ENCODE peak calls at places on chromosomes 13 and 19, in nine cellular contexts. F is KBM-7; H is effector memory CD4-positive, alpha-beta T cell; D is fibroblast of pulmonary artery; B is amniotic stem cell; I is stimulated activated CD8-positive, alpha-beta memory T cell treated with anti-CD3 and anti-CD28 coated beads, Interleukin-7, amount 100 ng/mL, for 1 hour; A is memory B cell; G is heart left ventricle; Q is T-cell. N is an unnamed sample.

GRCh38 chr13:48645845-48646244 is 7.9 kb upstream of the CYSLTR2 start:
- DNase-seq in F (no peak), H (no peak), D (no peak), B (no peak), I (no peak), A (no peak), G (no peak), Q (no peak), N (no peak)

GRCh38 chr13:42875448-42876269 is 94.3 kb downstream of the FAM216B start:
- DNase-seq in F (no peak), H (no peak), D (peak), B (no peak), I (no peak), A (no peak), G (no peak), Q (no peak), N (no peak)

GRCh38 chr13:50132937-50133276 is 117.7 kb downstream of the KCNRG start:
- DNase-seq in F (no peak), H (no peak), D (no peak), B (no peak), I (no peak), A (no peak), G (no peak), Q (no peak), N (no peak)

GRCh38 chr13:26133286-26133685 is 81.5 kb upstream of the SHISA2 start:
- DNase-seq in F (no peak), H (no peak), D (peak), B (no peak), I (no peak), A (no peak), G (no peak), Q (no peak), N (no peak)

GRCh38 chr13:58955546-58956385 is 1208.0 kb downstream of the DIAPH3 start:
- DNase-seq in F (no peak), H (no peak), D (no peak), B (no peak), I (no peak), A (no peak), G (no peak), Q (no peak), N (no peak)

GRCh38 chr13:102774596-102775375 is 1.2 kb upstream of the TEX30 start:
- DNase-seq in F (peak), H (no peak), D (no peak), B (no peak), I (no peak), A (no peak), G (no peak), Q (no peak), N (no peak)

GRCh38 chr13:80571346-80572307 is 230.7 kb upstream of the SPRY2 start:
- DNase-seq in F (no peak), H (no peak), D (no peak), B (no peak), I (no peak), A (no peak), G (peak), Q (no peak), N (no peak)

GRCh38 chr19:5585461-5586299 is 17.9 kb upstream of the TINCR start:
- DNase-seq in F (peak), H (peak), D (no peak), B (no peak), I (no peak), A (no peak), G (peak), Q (peak), N (no peak)

GRCh38 chr19:45283443-45284033 is 32.5 kb downstream of the MARK4 start:
- DNase-seq in F (peak), H (no peak), D (no peak), B (no peak), I (no peak), A (no peak), G (no peak), Q (no peak), N (no peak)

GRCh38 chr13:93058301-93058700 is 168.3 kb upstream of the GPC6 start:
- DNase-seq in F (no peak), H (no peak), D (no peak), B (no peak), I (no peak), A (no peak), G (no peak), Q (no peak), N (no peak)

GRCh38 chr19:46999377-46999776 is 20.3 kb upstream of the NPAS1 start:
- DNase-seq in F (no peak), H (no peak), D (no peak), B (no peak), I (no peak), A (no peak), G (no peak), Q (no peak), N (no peak)

GRCh38 chr13:111865046-111865445 is 201.9 kb upstream of the SOX1 start:
- DNase-seq in F (no peak), H (no peak), D (no peak), B (no peak), I (no peak), A (no peak), G (no peak), Q (no peak), N (no peak)

GRCh38 chr13:33640832-33641231 is 177.1 kb upstream of the RFC3 start:
- DNase-seq in F (no peak), H (no peak), D (peak), B (no peak), I (no peak), A (no peak), G (no peak), Q (no peak), N (no peak)

GRCh38 chr19:33499671-33500506 is 21.7 kb downstream of the PEPD start:
- DNase-seq in F (no peak), H (no peak), D (no peak), B (no peak), I (no peak), A (no peak), G (no peak), Q (no peak), N (no peak)

GRCh38 chr19:18021121-18021755 is 13.3 kb downstream of the ARRDC2 start:
- DNase-seq in F (peak), H (peak), D (peak), B (no peak), I (no peak), A (peak), G (peak), Q (peak), N (no peak)

GRCh38 chr13:24511019-24511823 is 1.4 kb downstream of the PARP4 start:
- DNase-seq in F (peak), H (peak), D (peak), B (peak), I (peak), A (peak), G (no peak), Q (peak), N (no peak)

GRCh38 chr13:60754691-60755090 is 357.7 kb downstream of the TDRD3 start:
- DNase-seq in F (no peak), H (no peak), D (no peak), B (no peak), I (no peak), A (no peak), G (no peak), Q (no peak), N (no peak)

GRCh38 chr19:35742121-35742724 is at the start of gene IGFLR1:
- DNase-seq in F (peak), H (peak), D (no peak), B (no peak), I (no peak), A (peak), G (no peak), Q (peak), N (no peak)

GRCh38 chr13:88063741-88064140 is 392.6 kb downstream of the SLITRK5 start:
- DNase-seq in F (no peak), H (no peak), D (no peak), B (no peak), I (no peak), A (no peak), G (no peak), Q (no peak), N (no peak)

GRCh38 chr13:35479691-35480090 is 3.2 kb upstream of the MAB21L1 start:
- DNase-seq in F (no peak), H (no peak), D (no peak), B (no peak), I (no peak), A (no peak), G (no peak), Q (no peak), N (no peak)

GRCh38 chr13:112446867-112447266 is 70.7 kb downstream of the SPACA7 start:
- DNase-seq in F (no peak), H (no peak), D (no peak), B (no peak), I (no peak), A (peak), G (no peak), Q (peak), N (no peak)

GRCh38 chr19:55437410-55437809 is 5.7 kb downstream of the SHISA7 start:
- DNase-seq in F (peak), H (no peak), D (peak), B (no peak), I (no peak), A (no peak), G (peak), Q (no peak), N (no peak)

GRCh38 chr19:54325631-54326030 is 12.7 kb upstream of the LILRA5 start:
- DNase-seq in F (no peak), H (no peak), D (no peak), B (no peak), I (no peak), A (no peak), G (no peak), Q (no peak), N (no peak)

GRCh38 chr13:25462301-25463125 is 90.7 kb downstream of the ATP8A2 start:
- DNase-seq in F (no peak), H (no peak), D (no peak), B (no peak), I (no peak), A (no peak), G (no peak), Q (no peak), N (no peak)

GRCh38 chr13:51849145-51850101 is 4.4 kb upstream of the TMEM272 start:
- DNase-seq in F (peak), H (no peak), D (peak), B (no peak), I (no peak), A (no peak), G (no peak), Q (no peak), N (no peak)

GRCh38 chr13:94764576-94765321 is 52.4 kb upstream of the SOX21 start:
- DNase-seq in F (no peak), H (no peak), D (no peak), B (no peak), I (no peak), A (no peak), G (no peak), Q (no peak), N (no peak)

GRCh38 chr13:40916207-40916998 is 102.7 kb downstream of the ELF1 start:
- DNase-seq in F (no peak), H (no peak), D (no peak), B (no peak), I (no peak), A (no peak), G (no peak), Q (no peak), N (no peak)

GRCh38 chr19:40687525-40688016 is 2.9 kb downstream of the NUMBL start:
- DNase-seq in F (no peak), H (no peak), D (peak), B (no peak), I (no peak), A (peak), G (peak), Q (peak), N (no peak)

GRCh38 chr13:66803759-66804456 is 426.2 kb downstream of the PCDH9 start:
- DNase-seq in F (no peak), H (no peak), D (no peak), B (no peak), I (no peak), A (no peak), G (no peak), Q (no peak), N (no peak)

GRCh38 chr13:72726721-72727416 is 560 bp downstream of the MZT1 start:
- DNase-seq in F (peak), H (peak), D (no peak), B (no peak), I (no peak), A (no peak), G (peak), Q (no peak), N (no peak)

GRCh38 chr13:112124100-112124499 is 57.2 kb downstream of the SOX1 start:
- DNase-seq in F (no peak), H (no peak), D (no peak), B (no peak), I (no peak), A (no peak), G (no peak), Q (no peak), N (no peak)

GRCh38 chr13:60431108-60431700 is 34.2 kb downstream of the TDRD3 start:
- DNase-seq in F (peak), H (no peak), D (peak), B (no peak), I (no peak), A (no peak), G (no peak), Q (no peak), N (peak)

GRCh38 chr19:42132030-42132628 is at the start of gene POU2F2:
- DNase-seq in F (peak), H (peak), D (no peak), B (no peak), I (peak), A (peak), G (peak), Q (peak), N (no peak)

GRCh38 chr19:19459707-19460251 is 54.3 kb downstream of the GATAD2A start:
- DNase-seq in F (peak), H (peak), D (peak), B (no peak), I (peak), A (no peak), G (peak), Q (peak), N (peak)

GRCh38 chr19:57803594-57804325 is 11.0 kb downstream of the ZNF552 start:
- DNase-seq in F (no peak), H (no peak), D (peak), B (peak), I (no peak), A (no peak), G (no peak), Q (no peak), N (no peak)

GRCh38 chr13:65710514-65710913 is 1519.6 kb downstream of the PCDH9 start:
- DNase-seq in F (no peak), H (no peak), D (no peak), B (no peak), I (no peak), A (no peak), G (no peak), Q (no peak), N (no peak)

GRCh38 chr13:101127741-101128353 is 288.5 kb downstream of the NALCN start:
- DNase-seq in F (peak), H (no peak), D (peak), B (peak), I (no peak), A (no peak), G (no peak), Q (no peak), N (no peak)

N was measured in Panc1.